ENCODE peak calls at places on chromosomes 5 and 9, in six cellular contexts. A is HepG2, P is HCT116, M is GM12878, J is H1, C is K562. T is an unnamed sample.

GRCh38 chr9:4298255-4299005 is 1.4 kb downstream of the GLIS3 start:
- DNase-seq in A (no peak), P (no peak), M (no peak), J (peak; percentile 72), C (no peak), T (no peak)

GRCh38 chr5:55860268-55860667 is 9.1 kb downstream of the IL31RA start:
- DNase-seq in A (no peak), P (no peak), M (no peak), J (no peak), C (no peak), T (no peak)

GRCh38 chr9:33355933-33356332 is 46.4 kb downstream of the AQP7 start:
- DNase-seq in A (no peak), P (no peak), M (no peak), J (no peak), C (no peak), T (no peak)

GRCh38 chr5:94174748-94175411 is 433.5 kb upstream of the POU5F2 start:
- DNase-seq in A (no peak), P (no peak), M (no peak), J (no peak), C (no peak), T (no peak)

GRCh38 chr5:72063219-72063819 is 44.0 kb upstream of the MAP1B start:
- DNase-seq in A (peak; percentile 14), P (no peak), M (no peak), J (peak; percentile 73), C (peak; percentile 52), T (no peak)

GRCh38 chr5:16617272-16617973 is 626 bp upstream of the RETREG1 start:
- DNase-seq in A (no peak), P (no peak), M (no peak), J (no peak), C (no peak), T (no peak)

GRCh38 chr9:4547016-4547415 is 56.7 kb downstream of the SLC1A1 start:
- DNase-seq in A (no peak), P (no peak), M (no peak), J (no peak), C (no peak), T (no peak)

GRCh38 chr5:77563475-77563874 is 71.4 kb upstream of the WDR41 start:
- DNase-seq in A (no peak), P (no peak), M (no peak), J (no peak), C (no peak), T (no peak)

GRCh38 chr9:135885100-135885853 is 22.1 kb downstream of the CAMSAP1 start:
- DNase-seq in A (no peak), P (no peak), M (no peak), J (no peak), C (no peak), T (no peak)

GRCh38 chr5:158054388-158055092 is 195.6 kb upstream of the CLINT1 start:
- DNase-seq in A (no peak), P (no peak), M (no peak), J (no peak), C (no peak), T (no peak)

GRCh38 chr5:119743927-119744326 is 114.6 kb downstream of the FAM170A start:
- DNase-seq in A (peak; percentile 33), P (peak; percentile 59), M (peak; percentile 48), J (no peak), C (peak; percentile 28), T (peak; percentile 52)

GRCh38 chr5:119745976-119746375 is 116.6 kb downstream of the FAM170A start:
- DNase-seq in A (no peak), P (no peak), M (no peak), J (no peak), C (no peak), T (no peak)

GRCh38 chr5:119746984-119747383 is 117.6 kb downstream of the FAM170A start:
- DNase-seq in A (no peak), P (no peak), M (no peak), J (no peak), C (no peak), T (no peak)

GRCh38 chr5:119742311-119742710 is 113.0 kb downstream of the FAM170A start:
- DNase-seq in A (no peak), P (no peak), M (no peak), J (no peak), C (no peak), T (no peak)
- TF ChIP-seq ZNF274 in A (no peak), P (no peak), M (no peak), J (no peak), C (no peak), T (no peak)

DNA sequence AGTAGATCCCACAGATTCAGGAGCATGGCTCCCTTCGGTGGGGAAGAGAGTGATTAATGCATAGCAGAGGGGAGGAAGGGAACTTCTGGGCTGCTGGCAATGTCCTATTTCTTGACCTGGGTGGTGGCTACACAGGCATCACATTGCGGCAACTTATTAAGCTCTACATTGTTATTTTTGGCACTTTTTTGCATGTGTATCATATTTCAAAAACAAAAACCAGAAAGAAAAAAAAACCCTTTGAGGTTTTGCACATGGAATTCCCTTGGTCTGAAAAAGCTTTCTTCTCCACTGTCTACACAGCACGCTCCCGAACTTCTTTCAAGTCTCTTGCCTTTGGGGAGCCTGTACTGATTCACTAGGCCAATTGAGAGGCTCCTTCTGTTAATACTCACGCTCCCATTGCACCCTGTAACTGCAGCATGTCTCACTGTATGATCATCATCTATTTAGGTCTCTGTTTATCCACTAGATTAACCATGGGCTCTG is 25.1 kb downstream of the CEMIP2 start:
- DNase-seq in A (no peak), P (no peak), M (no peak), J (no peak), C (no peak), T (no peak)
- TF ChIP-seq ZNF274 in A (no peak), P (no peak), M (no peak), J (no peak), C (no peak), T (no peak)

GRCh38 chr5:126096442-126096841 is 326.8 kb upstream of the GRAMD2B start:
- DNase-seq in A (no peak), P (no peak), M (no peak), J (no peak), C (no peak), T (no peak)

GRCh38 chr5:126100767-126101166 is 322.4 kb upstream of the GRAMD2B start:
- DNase-seq in A (no peak), P (peak; percentile 8), M (no peak), J (no peak), C (no peak), T (no peak)

GRCh38 chr5:126097881-126098280 is 325.3 kb upstream of the GRAMD2B start:
- DNase-seq in A (no peak), P (no peak), M (no peak), J (no peak), C (no peak), T (no peak)

GRCh38 chr5:126098330-126099017 is 324.7 kb upstream of the GRAMD2B start:
- DNase-seq in A (no peak), P (no peak), M (no peak), J (no peak), C (no peak), T (no peak)

DNA sequence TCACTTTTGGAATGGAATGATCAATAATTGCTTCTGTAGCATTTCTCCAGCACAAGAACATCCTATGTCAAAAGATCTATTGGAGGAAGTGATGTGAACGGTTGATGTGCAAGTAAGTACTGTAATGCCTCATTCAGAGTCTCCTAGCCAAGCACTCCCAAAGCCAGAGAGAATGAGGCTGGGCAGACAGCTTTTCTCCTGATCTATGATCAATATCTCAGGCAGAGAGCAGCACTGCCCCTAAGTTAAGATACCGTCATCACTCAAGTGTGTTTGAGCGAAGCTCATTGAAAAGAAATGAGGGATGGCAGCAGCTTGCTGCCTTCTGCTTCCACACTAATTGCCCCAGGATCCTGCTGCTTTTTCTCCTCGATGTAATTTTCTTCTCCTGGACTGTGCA is 324.1 kb upstream of the GRAMD2B start:
- DNase-seq in A (no peak), P (no peak), M (no peak), J (no peak), C (no peak), T (no peak)
- TF ChIP-seq ZNF274 in A (no peak), P (no peak), M (no peak), J (no peak), C (no peak), T (no peak)

DNA sequence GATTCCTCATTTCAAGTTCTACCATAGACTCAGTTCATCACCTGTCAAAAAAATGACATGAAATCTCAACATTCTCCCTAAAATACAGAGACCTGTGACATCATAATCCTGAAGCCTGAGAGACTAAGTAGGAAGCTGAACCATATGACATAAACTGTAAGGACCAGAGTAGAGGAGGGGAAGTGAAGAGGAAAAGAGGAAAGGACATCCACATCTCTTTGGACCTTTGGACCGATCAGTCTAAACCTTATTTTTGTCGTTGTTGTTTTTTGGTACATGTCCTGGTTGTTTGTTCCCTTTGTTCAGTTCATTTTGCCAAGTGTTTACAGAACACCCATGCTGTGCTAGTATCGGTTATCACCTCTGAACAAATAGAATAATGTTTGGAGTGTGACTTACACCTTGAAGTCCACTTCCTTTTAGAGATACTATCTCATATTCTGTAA is 41.9 kb downstream of the LURAP1L start:
- DNase-seq in A (peak; percentile 75), P (no peak), M (no peak), J (no peak), C (no peak), T (no peak)
- TF ChIP-seq ZNF274 in A (no peak), P (no peak), M (no peak), J (no peak), C (no peak), T (no peak)

GRCh38 chr5:78997090-78997489 is 12.0 kb upstream of the ARSB start:
- DNase-seq in A (no peak), P (no peak), M (no peak), J (no peak), C (no peak), T (no peak)
- TF ChIP-seq ZNF274 in A (no peak), P (no peak), M (no peak), J (no peak), C (no peak), T (no peak)

GRCh38 chr5:39236718-39237117 is 17.4 kb upstream of the FYB1 start:
- DNase-seq in A (no peak), P (no peak), M (no peak), J (no peak), C (no peak), T (no peak)
- TF ChIP-seq ZNF274 in A (no peak), P (no peak), M (no peak), J (no peak), C (no peak), T (no peak)

T was measured in NT2/D1.